ENCODE peak calls at places on chromosomes 12 and 14, in ten cellular contexts. H is suprapubic skin, W is K562, U is HepG2, F is endothelial cell of umbilical vein, Q is GM23338, I is prostate gland, X is HCT116, D is stomach, R is transverse colon. Z is an unnamed sample.

GRCh38 chr12:45725631-45726593 is 3.6 kb upstream of the ARID2 start:
- DNase-seq in X (no peak), R (peak), H (no peak), W (peak), F (peak), I (no peak), D (no peak), U (peak), Q (peak), Z (peak)

GRCh38 chr12:72349491-72349890 is 77.3 kb downstream of the TRHDE start:
- DNase-seq in U (no peak), Q (no peak), H (no peak), W (no peak), I (no peak), X (no peak), D (no peak), R (no peak), F (no peak), Z (no peak)

GRCh38 chr14:92613008-92613658 is 99.6 kb downstream of the RIN3 start:
- DNase-seq in D (no peak), Q (peak), X (no peak), F (no peak), R (peak), H (no peak), W (peak), I (no peak), U (peak), Z (no peak)

GRCh38 chr12:95829395-95829794 is 29.4 kb upstream of the SNRPF start:
- DNase-seq in I (no peak), U (peak), R (no peak), D (no peak), H (no peak), X (no peak), Q (no peak), F (peak), W (no peak), Z (no peak)

GRCh38 chr14:98835051-98835824 is 436.8 kb downstream of the BCL11B start:
- DNase-seq in U (no peak), I (no peak), R (no peak), F (no peak), Q (no peak), D (no peak), W (no peak), X (no peak), H (peak), Z (no peak)

GRCh38 chr12:48142818-48143674 is 14.3 kb downstream of the ASB8 start:
- DNase-seq in I (no peak), H (no peak), Q (peak), F (no peak), U (no peak), W (no peak), D (no peak), R (no peak), X (no peak), Z (no peak)

GRCh38 chr14:33564774-33565630 is 385.9 kb downstream of the EGLN3 start:
- DNase-seq in D (no peak), R (no peak), W (peak), H (no peak), Q (peak), I (no peak), X (no peak), F (peak), U (peak), Z (no peak)

GRCh38 chr14:92549853-92550244 is 36.3 kb downstream of the RIN3 start:
- DNase-seq in F (no peak), I (no peak), R (no peak), X (no peak), W (no peak), Q (no peak), D (no peak), U (no peak), H (no peak), Z (no peak)

GRCh38 chr12:53223006-53223305 is 9.1 kb downstream of the RARG start:
- DNase-seq in F (no peak), W (no peak), U (no peak), R (no peak), X (no peak), H (no peak), D (no peak), I (no peak), Q (peak), Z (no peak)

GRCh38 chr14:99678198-99678597 is 5.9 kb upstream of the CYP46A1 start:
- DNase-seq in D (no peak), H (no peak), U (no peak), Q (no peak), X (no peak), F (no peak), I (no peak), R (no peak), W (no peak), Z (no peak)

GRCh38 chr14:32809255-32809654 is 129.4 kb upstream of the NPAS3 start:
- DNase-seq in Q (no peak), H (no peak), W (no peak), U (no peak), I (no peak), R (no peak), X (no peak), F (no peak), D (no peak), Z (no peak)

GRCh38 chr14:68947802-68948201 is 31.3 kb downstream of the ACTN1 start:
- DNase-seq in H (no peak), Q (no peak), W (no peak), R (peak), D (peak), I (peak), U (no peak), F (no peak), X (no peak), Z (no peak)

GRCh38 chr14:83709116-83709515 is 1820.8 kb upstream of the FLRT2 start:
- DNase-seq in H (no peak), U (no peak), F (peak), I (no peak), D (no peak), Q (no peak), X (no peak), R (no peak), W (no peak), Z (no peak)

GRCh38 chr14:69886843-69887242 is 7.6 kb downstream of the SMOC1 start:
- DNase-seq in R (no peak), W (no peak), F (no peak), H (no peak), I (no peak), Q (no peak), X (no peak), U (no peak), D (no peak), Z (no peak)

GRCh38 chr14:73422515-73422914 is 35.8 kb downstream of the NUMB start:
- DNase-seq in D (no peak), F (no peak), I (no peak), W (peak), Q (peak), R (no peak), U (no peak), X (no peak), H (no peak), Z (no peak)

GRCh38 chr12:57157588-57158173 is 10.3 kb upstream of the LRP1-AS start:
- DNase-seq in U (no peak), F (no peak), H (no peak), Q (no peak), D (no peak), R (no peak), I (no peak), X (no peak), W (no peak), Z (no peak)

GRCh38 chr12:18752947-18753346 is 15.0 kb downstream of the CAPZA3 start:
- DNase-seq in D (no peak), F (no peak), W (no peak), X (no peak), Q (peak), I (no peak), H (no peak), U (no peak), R (no peak), Z (no peak)

GRCh38 chr12:96061864-96062453 is 26.6 kb upstream of the LTA4H start:
- DNase-seq in D (peak), Q (peak), U (peak), X (peak), W (peak), F (peak), I (peak), R (peak), H (no peak), Z (peak)

GRCh38 chr12:115837220-115837619 is 440.3 kb downstream of the MED13L start:
- DNase-seq in Q (no peak), X (no peak), F (no peak), U (no peak), I (no peak), H (no peak), R (no peak), D (no peak), W (no peak), Z (no peak)

GRCh38 chr12:95385246-95385645 is 88.7 kb upstream of the METAP2 start:
- DNase-seq in R (no peak), Q (peak), D (no peak), H (no peak), F (no peak), I (peak), X (no peak), W (peak), U (no peak), Z (no peak)

GRCh38 chr12:27924350-27925140 is 48.0 kb downstream of the PTHLH start:
- DNase-seq in U (no peak), R (no peak), H (no peak), F (peak), X (no peak), W (no peak), Q (no peak), D (no peak), I (no peak), Z (no peak)

GRCh38 chr14:56996721-56997399 is 186.6 kb upstream of the OTX2 start:
- DNase-seq in W (no peak), Q (no peak), F (no peak), H (no peak), R (no peak), X (peak), I (no peak), U (no peak), D (no peak), Z (no peak)

GRCh38 chr12:92064420-92064819 is 81.2 kb downstream of the BTG1 start:
- DNase-seq in U (peak), R (no peak), H (no peak), W (peak), Q (no peak), D (no peak), X (no peak), F (no peak), I (no peak), Z (no peak)

GRCh38 chr12:95547522-95548055 is 3.7 kb downstream of the USP44 start:
- DNase-seq in H (no peak), F (no peak), Q (peak), X (no peak), R (no peak), D (no peak), U (no peak), I (no peak), W (peak), Z (no peak)

GRCh38 chr14:49893309-49894213 is 679 bp downstream of the ARF6 start:
- DNase-seq in U (no peak), X (no peak), I (peak), Q (peak), D (peak), W (peak), R (peak), F (peak), H (peak), Z (no peak)

GRCh38 chr14:23173039-23173438 is 10.4 kb downstream of the SLC7A8 start:
- DNase-seq in X (no peak), Q (no peak), U (no peak), H (no peak), I (no peak), W (no peak), D (no peak), R (no peak), F (no peak), Z (no peak)

GRCh38 chr12:5733136-5733755 is 211.8 kb downstream of the ANO2 start:
- DNase-seq in W (no peak), I (no peak), F (no peak), U (no peak), D (peak), H (no peak), X (no peak), R (no peak), Q (no peak), Z (no peak)

GRCh38 chr12:85281947-85282312 is 1.9 kb downstream of the ALX1 start:
- DNase-seq in I (no peak), Q (peak), F (no peak), U (no peak), R (no peak), H (no peak), D (no peak), W (no peak), X (no peak), Z (no peak)

GRCh38 chr12:85280138-85280983 is at the start of gene ALX1:
- DNase-seq in U (no peak), I (no peak), W (no peak), R (peak), H (peak), F (peak), D (no peak), X (no peak), Q (peak), Z (no peak)

GRCh38 chr12:85279449-85280137 is 427 bp upstream of the ALX1 start:
- DNase-seq in F (peak), R (no peak), X (no peak), Q (peak), I (no peak), U (no peak), D (no peak), W (no peak), H (peak), Z (no peak)

GRCh38 chr12:85283560-85283959 is 3.5 kb downstream of the ALX1 start:
- DNase-seq in I (no peak), U (no peak), F (no peak), H (no peak), R (no peak), W (no peak), D (no peak), X (no peak), Q (peak), Z (no peak)

GRCh38 chr12:85280984-85281946 is 1.2 kb downstream of the ALX1 start:
- DNase-seq in X (no peak), I (no peak), H (no peak), Q (peak), R (no peak), U (no peak), F (peak), W (no peak), D (no peak), Z (no peak)
- H3K4me3 ChIP-seq in X (no peak), I (peak), H (peak), Q (peak), R (peak), U (no peak), F (peak), W (no peak), D (peak), Z (peak)

GRCh38 chr12:124769166-124769530 is 94.5 kb downstream of the SCARB1 start:
- DNase-seq in U (no peak), W (no peak), H (no peak), F (no peak), Q (no peak), X (no peak), I (no peak), R (no peak), D (no peak), Z (no peak)

GRCh38 chr12:124765571-124766489 is 97.8 kb downstream of the SCARB1 start:
- DNase-seq in H (no peak), R (no peak), Q (no peak), U (no peak), D (no peak), W (no peak), X (no peak), F (no peak), I (no peak), Z (no peak)

GRCh38 chr12:124768462-124769165 is 95.0 kb downstream of the SCARB1 start:
- DNase-seq in Q (no peak), R (no peak), W (no peak), D (no peak), I (no peak), H (no peak), U (no peak), F (no peak), X (no peak), Z (no peak)

GRCh38 chr12:124766745-124767074 is 97.0 kb downstream of the SCARB1 start:
- DNase-seq in W (no peak), I (no peak), Q (no peak), R (no peak), F (no peak), X (no peak), D (no peak), U (no peak), H (no peak), Z (no peak)

DNA sequence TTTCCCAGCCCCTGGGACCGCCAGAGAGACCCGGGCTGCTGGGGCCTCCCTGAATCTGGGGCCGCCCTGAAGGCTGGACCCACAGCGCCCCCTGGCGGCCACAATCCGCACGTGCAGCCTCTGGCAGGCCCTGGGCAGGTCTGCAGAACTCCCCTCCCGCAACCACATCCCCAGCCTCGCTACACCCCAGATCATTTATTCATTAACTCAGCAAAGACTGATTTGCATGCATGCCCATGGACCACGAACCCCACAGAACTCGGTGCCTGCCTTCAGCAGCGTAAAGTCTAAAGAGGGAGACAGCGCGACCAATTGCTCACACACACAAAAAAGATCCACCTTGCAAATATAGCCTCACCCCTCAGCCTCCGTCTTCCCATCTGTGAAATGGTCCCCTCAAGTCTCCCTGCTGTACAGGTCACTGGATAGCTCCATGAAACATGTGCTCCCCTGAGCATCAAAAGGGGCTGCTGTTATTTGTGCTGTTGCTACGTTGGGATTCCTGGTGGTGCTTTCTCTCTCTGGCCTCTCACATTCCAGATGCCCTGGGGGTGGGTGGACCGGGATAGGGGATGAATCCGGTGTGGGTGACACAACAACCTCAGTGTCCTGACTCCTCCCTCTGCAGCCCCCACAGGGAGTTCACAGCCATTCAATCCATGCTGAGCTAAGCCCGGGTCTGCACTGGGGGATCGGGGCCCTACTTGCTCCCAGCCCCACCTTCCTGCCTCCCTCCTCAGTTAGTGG is 96.4 kb downstream of the SCARB1 start:
- DNase-seq in R (peak), I (peak), F (peak), D (peak), H (peak), X (no peak), U (peak), W (peak), Q (peak), Z (no peak)
- TF ChIP-seq POLR2AphosphoS5 in R (no peak), I (peak), F (no peak), D (no peak), H (no peak), X (no peak), U (no peak), W (no peak), Q (no peak), Z (no peak)

GRCh38 chr14:21099596-21099985 is 1.1 kb upstream of the ZNF219 start:
- DNase-seq in W (no peak), D (no peak), I (no peak), Q (no peak), X (no peak), R (no peak), U (no peak), H (no peak), F (no peak), Z (no peak)
- H3K4me3 ChIP-seq in W (no peak), D (no peak), I (no peak), Q (peak), X (no peak), R (no peak), U (no peak), H (peak), F (no peak), Z (peak)

GRCh38 chr12:114664661-114665320 is 19.2 kb downstream of the TBX3 start:
- DNase-seq in X (no peak), H (no peak), F (no peak), U (no peak), W (no peak), I (peak), Q (peak), D (no peak), R (no peak), Z (no peak)

GRCh38 chr12:114667669-114668150 is 16.3 kb downstream of the TBX3 start:
- DNase-seq in Q (no peak), U (no peak), D (no peak), H (no peak), R (no peak), W (no peak), F (no peak), I (no peak), X (no peak), Z (no peak)

GRCh38 chr12:114668151-114668891 is 15.7 kb downstream of the TBX3 start:
- DNase-seq in W (peak), H (peak), Q (peak), D (peak), X (peak), F (peak), U (peak), R (peak), I (peak), Z (no peak)

GRCh38 chr12:114666746-114667668 is 17.0 kb downstream of the TBX3 start:
- DNase-seq in U (peak), I (no peak), D (no peak), R (no peak), F (no peak), X (no peak), H (no peak), W (no peak), Q (peak), Z (no peak)

GRCh38 chr12:114665411-114666181 is 18.4 kb downstream of the TBX3 start:
- DNase-seq in U (no peak), D (no peak), X (no peak), Q (peak), W (no peak), H (no peak), I (no peak), R (no peak), F (no peak), Z (no peak)
- TF ChIP-seq POLR2AphosphoS5 in U (no peak), D (no peak), X (no peak), Q (no peak), W (no peak), H (no peak), I (no peak), R (no peak), F (no peak), Z (no peak)

GRCh38 chr12:121590476-121591143 is 9.8 kb upstream of the KDM2B start:
- DNase-seq in Q (peak), U (peak), X (no peak), H (no peak), W (peak), I (no peak), F (no peak), D (no peak), R (no peak), Z (no peak)
- H3K4me3 ChIP-seq in Q (peak), U (peak), X (no peak), H (peak), W (no peak), I (no peak), F (no peak), D (peak), R (no peak), Z (peak)

Z was measured in Panc1.